ENCODE peak calls at places on chromosomes 2 and 18, in six cellular contexts. X, W, E, A, M and S are unnamed samples.

GRCh38 chr2:128275498-128276045 is 43.1 kb downstream of the HS6ST1 start:
- DNase-seq in W (no peak), A (no peak), E (no peak), X (no peak), M (no peak), S (no peak)

GRCh38 chr2:128779301-128780095 is 460.8 kb upstream of the HS6ST1 start:
- DNase-seq in W (no peak), X (no peak), E (no peak), M (no peak), A (no peak), S (no peak)

GRCh38 chr2:70085711-70086277 is 1.5 kb upstream of the PCBP1 start:
- DNase-seq in M (peak; percentile 48), W (no peak), A (no peak), X (peak; percentile 15), E (no peak), S (no peak)

GRCh38 chr2:237128026-237128703 is 42.5 kb downstream of the COPS8 start:
- DNase-seq in M (no peak), A (peak; percentile 6), X (peak; percentile 100), E (no peak), W (peak; percentile 87), S (no peak)

GRCh38 chr18:1498216-1498615 is 593.5 kb downstream of the ADCYAP1 start:
- DNase-seq in E (no peak), M (no peak), X (no peak), W (no peak), A (no peak), S (no peak)

GRCh38 chr2:71801969-71802368 is 345.7 kb downstream of the CYP26B1 start:
- DNase-seq in E (no peak), A (no peak), M (no peak), X (peak; percentile 19), W (peak; percentile 19), S (no peak)

GRCh38 chr2:205892141-205893064 is 193.6 kb downstream of the INO80D start:
- DNase-seq in X (peak; percentile 79), A (no peak), W (no peak), M (no peak), E (no peak), S (no peak)

GRCh38 chr2:176093145-176093888 is 796 bp downstream of the HOXD13 start:
- DNase-seq in E (no peak), X (no peak), A (no peak), W (no peak), M (no peak), S (no peak)

GRCh38 chr2:53103661-53104060 is 663.9 kb upstream of the CHAC2 start:
- DNase-seq in X (peak; percentile 22), M (no peak), W (no peak), A (no peak), E (no peak), S (no peak)

GRCh38 chr2:236951830-236952475 is 133.7 kb upstream of the COPS8 start:
- DNase-seq in A (no peak), W (no peak), X (no peak), M (no peak), E (no peak), S (no peak)

GRCh38 chr18:44599409-44599808 is 81.3 kb upstream of the SETBP1 start:
- DNase-seq in E (no peak), X (peak; percentile 88), M (no peak), A (no peak), W (no peak), S (no peak)

GRCh38 chr2:40877734-40878288 is 425.9 kb upstream of the SLC8A1 start:
- DNase-seq in E (no peak), M (no peak), X (peak; percentile 2), W (no peak), A (no peak), S (no peak)

GRCh38 chr18:63586966-63587365 is at the start of gene SERPINB13:
- DNase-seq in E (no peak), X (no peak), W (no peak), M (no peak), A (no peak), S (no peak)

GRCh38 chr2:28360742-28361293 is 31.8 kb upstream of the FOSL2 start:
- DNase-seq in A (no peak), M (no peak), E (no peak), W (peak; percentile 95), X (peak; percentile 61), S (no peak)

GRCh38 chr2:232367016-232367415 is 11.5 kb upstream of the ALPP start:
- DNase-seq in E (no peak), M (no peak), A (no peak), X (no peak), W (no peak), S (no peak)

GRCh38 chr2:172938713-172939375 is 136.8 kb upstream of the MAP3K20 start:
- DNase-seq in A (no peak), E (no peak), W (no peak), X (no peak), M (no peak), S (no peak)

GRCh38 chr2:150358468-150358807 is 129.0 kb downstream of the RND3 start:
- DNase-seq in W (no peak), M (no peak), E (no peak), A (no peak), X (no peak), S (no peak)

GRCh38 chr2:31398881-31399280 is 15.7 kb downstream of the XDH start:
- DNase-seq in M (no peak), E (no peak), W (no peak), X (no peak), A (no peak), S (no peak)

GRCh38 chr2:60416221-60417008 is 137.0 kb downstream of the BCL11A start:
- DNase-seq in W (no peak), M (no peak), A (no peak), E (no peak), X (no peak), S (no peak)

GRCh38 chr2:75594599-75594998 is 33.9 kb upstream of the EVA1A start:
- DNase-seq in A (no peak), X (no peak), E (no peak), M (no peak), W (no peak), S (no peak)

GRCh38 chr2:95052301-95052700 is 26.8 kb downstream of the MAL start:
- DNase-seq in W (no peak), E (no peak), M (no peak), A (no peak), X (no peak), S (no peak)

GRCh38 chr18:74524097-74524496 is 10.2 kb upstream of the CNDP1 start:
- DNase-seq in X (peak; percentile 36), W (peak; percentile 33), E (no peak), M (no peak), A (no peak), S (no peak)

GRCh38 chr2:42567806-42568429 is 514 bp upstream of the MTA3 start:
- DNase-seq in A (no peak), E (peak; percentile 72), W (no peak), X (peak; percentile 42), M (no peak), S (no peak)

GRCh38 chr18:72470391-72470790 is 73.8 kb downstream of the CBLN2 start:
- DNase-seq in E (no peak), A (no peak), X (peak; percentile 33), M (no peak), W (no peak), S (no peak)

GRCh38 chr2:97936199-97936598 is 59.5 kb downstream of the TMEM131 start:
- DNase-seq in M (peak; percentile 15), X (no peak), W (no peak), E (no peak), A (no peak), S (no peak)

GRCh38 chr18:49018553-49018943 is 67.8 kb upstream of the SMAD7 start:
- DNase-seq in E (no peak), X (no peak), M (no peak), W (no peak), A (no peak), S (no peak)

GRCh38 chr2:64212801-64213321 is 68.6 kb upstream of the PELI1 start:
- DNase-seq in X (peak; percentile 91), E (peak; percentile 29), A (no peak), W (peak; percentile 51), M (peak; percentile 18), S (no peak)

GRCh38 chr2:74267068-74267467 is 68.7 kb downstream of the MTHFD2 start:
- DNase-seq in X (no peak), A (peak; percentile 23), W (no peak), E (peak; percentile 70), M (peak; percentile 67), S (peak; percentile 6)

GRCh38 chr18:22286576-22286975 is 117.2 kb downstream of the GATA6 start:
- DNase-seq in M (no peak), W (no peak), E (no peak), A (no peak), X (no peak), S (no peak)

GRCh38 chr2:69815717-69816116 is 13.7 kb upstream of the GMCL1 start:
- DNase-seq in X (peak; percentile 36), M (no peak), W (no peak), E (no peak), A (no peak), S (no peak)

GRCh38 chr2:127560201-127560928 is 24.9 kb downstream of the MYO7B start:
- DNase-seq in X (no peak), M (no peak), E (no peak), A (no peak), W (no peak), S (no peak)